ENCODE peak calls at places on chromosomes 2 and 18, in five cellular contexts. T, P, U, F and B are unnamed samples.
A peak's percentile ranks its signal among the peaks of the same experiment; 100 is the strongest.

GRCh38 chr2:16070648-16070971 is 130.3 kb downstream of the MYCN start:
- DNase-seq in T (no peak), P (no peak), U (no peak), F (no peak), B (no peak)

GRCh38 chr2:83742117-83742782 is 716.8 kb downstream of the SUCLG1 start:
- DNase-seq in T (no peak), P (no peak), U (peak; percentile 1), F (no peak), B (no peak)

GRCh38 chr2:231640646-231641111 is 48.0 kb downstream of the TEX44 start:
- DNase-seq in T (no peak), P (peak; percentile 26), U (no peak), F (no peak), B (peak; percentile 83)

GRCh38 chr18:75183973-75184372 is 25.0 kb downstream of the PTGR3 start:
- DNase-seq in T (no peak), P (no peak), U (no peak), F (no peak), B (no peak)

GRCh38 chr18:3368193-3368592 is 81.8 kb upstream of the TGIF1 start:
- DNase-seq in T (no peak), P (no peak), U (no peak), F (no peak), B (no peak)

GRCh38 chr2:236521556-236521955 is 48.1 kb upstream of the ACKR3 start:
- DNase-seq in T (no peak), P (no peak), U (no peak), F (no peak), B (no peak)

GRCh38 chr2:8529706-8530277 is 152.1 kb upstream of the ID2 start:
- DNase-seq in T (no peak), P (no peak), U (no peak), F (no peak), B (no peak)

GRCh38 chr2:184444217-184444616 is 154.1 kb upstream of the ZNF804A start:
- DNase-seq in T (no peak), P (no peak), U (no peak), F (peak; percentile 75), B (no peak)

GRCh38 chr2:64338910-64339500 is 115.0 kb upstream of the LGALSL start:
- DNase-seq in T (no peak), P (no peak), U (no peak), F (no peak), B (no peak)

GRCh38 chr2:155599834-155600233 is 732.7 kb downstream of the NR4A2 start:
- DNase-seq in T (no peak), P (no peak), U (no peak), F (no peak), B (no peak)

GRCh38 chr2:15645720-15646385 is 54.2 kb downstream of the DDX1 start:
- DNase-seq in T (no peak), P (no peak), U (no peak), F (no peak), B (no peak)

GRCh38 chr2:224958466-224958857 is 83.8 kb downstream of the DOCK10 start:
- DNase-seq in T (no peak), P (no peak), U (no peak), F (no peak), B (no peak)

GRCh38 chr2:98484652-98485452 is 40.2 kb downstream of the INPP4A start:
- DNase-seq in T (no peak), P (no peak), U (no peak), F (no peak), B (no peak)

GRCh38 chr2:217886720-217887309 is 116.0 kb downstream of the TNS1 start:
- DNase-seq in T (peak; percentile 79), P (peak; percentile 69), U (peak; percentile 68), F (no peak), B (peak; percentile 27)

GRCh38 chr2:100766806-100767205 is 53.1 kb upstream of the NPAS2 start:
- DNase-seq in T (no peak), P (no peak), U (no peak), F (no peak), B (no peak)

GRCh38 chr2:1055014-1055595 is 104.5 kb downstream of the SNTG2 start:
- DNase-seq in T (no peak), P (no peak), U (no peak), F (no peak), B (no peak)

GRCh38 chr2:149027602-149028250 is 10.8 kb upstream of the LYPD6B start:
- DNase-seq in T (no peak), P (no peak), U (no peak), F (no peak), B (no peak)

GRCh38 chr2:289362-290089 is 1.6 kb upstream of the ALKAL2 start:
- DNase-seq in T (no peak), P (peak; percentile 36), U (peak; percentile 64), F (no peak), B (no peak)

GRCh38 chr18:35571138-35571537 is 10.4 kb upstream of the GALNT1 start:
- DNase-seq in T (no peak), P (no peak), U (no peak), F (no peak), B (no peak)

GRCh38 chr2:234095301-234095700 is 44.8 kb downstream of the SPP2 start:
- DNase-seq in T (no peak), P (no peak), U (no peak), F (no peak), B (no peak)
- TF ChIP-seq REST in T (no peak), P (no peak), U (no peak), F (no peak), B (no peak)

GRCh38 chr2:46273225-46273863 is 23.9 kb upstream of the EPAS1 start:
- DNase-seq in T (no peak), P (no peak), U (no peak), F (no peak), B (no peak)
- H3K27ac ChIP-seq in T (no peak overlapping the region), P (peak overlapping the region; percentile 13), U (no peak overlapping the region), F (no peak overlapping the region), B (no peak overlapping the region)

GRCh38 chr18:49561377-49562193 is at the start of gene LIPG:
- DNase-seq in T (peak; percentile 34), P (peak; percentile 78), U (peak; percentile 66), F (no peak), B (peak; percentile 80)
- TF ChIP-seq GABPA in T (no peak), P (no peak), U (no peak), F (no peak), B (no peak)

GRCh38 chr18:57816208-57816999 is 13.3 kb upstream of the ATP8B1 start:
- DNase-seq in T (peak; percentile 43), P (no peak), U (no peak), F (no peak), B (no peak)
- TF ChIP-seq REST in T (no peak), P (no peak), U (no peak), F (no peak), B (no peak)

GRCh38 chr2:10532631-10533101 is 84.5 kb upstream of the ODC1 start:
- DNase-seq in T (no peak), P (no peak), U (no peak), F (no peak), B (no peak)
- H3K27ac ChIP-seq in T (no peak overlapping the region), P (no peak overlapping the region), U (no peak overlapping the region), F (no peak overlapping the region), B (no peak overlapping the region)

GRCh38 chr2:67103161-67103560 is 294.0 kb upstream of the ETAA1 start:
- DNase-seq in T (no peak), P (no peak), U (no peak), F (no peak), B (no peak)

GRCh38 chr2:67108231-67108630 is 288.9 kb upstream of the ETAA1 start:
- DNase-seq in T (no peak), P (no peak), U (no peak), F (no peak), B (no peak)
- TF ChIP-seq GABPA in T (no peak), P (no peak), U (no peak), F (no peak), B (no peak)